ENCODE peak calls at places on chromosomes 12 and 14, in four cellular contexts. Z, A, I and G are unnamed samples.

GRCh38 chr14:103725001-103725682 is 9.5 kb downstream of the ZFYVE21 start:
- DNase-seq in Z (no peak), A (no peak), I (no peak), G (no peak)

GRCh38 chr14:91732859-91733477 is 1.1 kb upstream of the CATSPERB start:
- DNase-seq in Z (no peak), A (no peak), I (no peak), G (peak)

GRCh38 chr12:32305163-32305562 is 94.2 kb upstream of the FGD4 start:
- DNase-seq in Z (no peak), A (no peak), I (peak), G (no peak)

GRCh38 chr14:92951912-92952471 is 29.0 kb downstream of the CHGA start:
- DNase-seq in Z (peak), A (peak), I (peak), G (peak)

GRCh38 chr12:66633676-66634075 is 45.2 kb downstream of the GRIP1 start:
- DNase-seq in Z (no peak), A (no peak), I (no peak), G (no peak)

GRCh38 chr14:93008381-93008780 is 85.4 kb downstream of the CHGA start:
- DNase-seq in Z (no peak), A (no peak), I (no peak), G (no peak)

GRCh38 chr12:105740970-105741725 is 397.6 kb downstream of the NUAK1 start:
- DNase-seq in Z (peak), A (no peak), I (peak), G (no peak)

GRCh38 chr14:61526405-61527312 is 168.7 kb upstream of the HIF1A start:
- DNase-seq in Z (no peak), A (no peak), I (no peak), G (no peak)

GRCh38 chr12:47758834-47759690 is at the start of gene RAPGEF3:
- DNase-seq in Z (peak), A (peak), I (peak), G (peak)

GRCh38 chr12:8154526-8154925 is 2.3 kb upstream of the ZNF705A start:
- DNase-seq in Z (no peak), A (no peak), I (no peak), G (no peak)

GRCh38 chr12:21502164-21502496 is 541 bp downstream of the GOLT1B start:
- DNase-seq in Z (no peak), A (no peak), I (no peak), G (peak)

GRCh38 chr12:12788131-12788530 is 2.7 kb downstream of the APOLD1 start:
- DNase-seq in Z (no peak), A (no peak), I (no peak), G (no peak)

GRCh38 chr12:58030566-58031279 is 89.4 kb downstream of the ATP23 start:
- DNase-seq in Z (no peak), A (no peak), I (no peak), G (no peak)

GRCh38 chr12:22100952-22101748 is 55.1 kb downstream of the CMAS start:
- DNase-seq in Z (no peak), A (no peak), I (no peak), G (peak)

GRCh38 chr12:123720141-123720814 is 8.1 kb downstream of the ATP6V0A2 start:
- DNase-seq in Z (no peak), A (no peak), I (no peak), G (no peak)

GRCh38 chr14:85527006-85527405 is 2.9 kb upstream of the FLRT2 start:
- DNase-seq in Z (no peak), A (no peak), I (no peak), G (no peak)

GRCh38 chr12:129530517-129530916 is 373.3 kb downstream of the TMEM132D start:
- DNase-seq in Z (no peak), A (no peak), I (no peak), G (peak)

GRCh38 chr14:70665448-70666363 is 24.0 kb downstream of the TTC9 start:
- DNase-seq in Z (no peak), A (no peak), I (peak), G (peak)

GRCh38 chr12:110693731-110694130 is 4.8 kb upstream of the HVCN1 start:
- DNase-seq in Z (no peak), A (no peak), I (no peak), G (no peak)

GRCh38 chr14:37566811-37567371 is 28.2 kb downstream of the FOXA1 start:
- DNase-seq in Z (no peak), A (no peak), I (peak), G (no peak)

GRCh38 chr12:25058012-25058411 is 109.1 kb upstream of the BCAT1 start:
- DNase-seq in Z (no peak), A (no peak), I (no peak), G (no peak)

GRCh38 chr14:35349496-35349895 is 55.1 kb downstream of the NFKBIA start:
- DNase-seq in Z (no peak), A (no peak), I (no peak), G (no peak)

GRCh38 chr14:68244272-68244975 is 424.8 kb downstream of the RAD51B start:
- DNase-seq in Z (no peak), A (no peak), I (no peak), G (no peak)

GRCh38 chr14:88904864-88905263 is 80.4 kb downstream of the TTC8 start:
- DNase-seq in Z (no peak), A (no peak), I (no peak), G (no peak)

GRCh38 chr12:122366685-122367475 is 55.6 kb downstream of the CLIP1 start:
- DNase-seq in Z (no peak), A (no peak), I (no peak), G (no peak)

GRCh38 chr14:105315941-105316562 is 1.5 kb downstream of the PACS2 start:
- DNase-seq in Z (no peak), A (peak), I (no peak), G (no peak)

GRCh38 chr12:89893972-89894706 is 185.5 kb upstream of the ATP2B1 start:
- DNase-seq in Z (no peak), A (no peak), I (no peak), G (no peak)